ENCODE peak calls at places on chromosome 9, in nine cellular contexts. One of them, this sample, is unnamed.

GRCh38 chr9:124078641-124079040 is 67.1 kb downstream of the LHX2 start:
- DNase-seq in astrocyte of the hippocampus: peak
- DNase-seq in gastrocnemius medialis: no peak
- DNase-seq in stimulated activated CD4-positive, alpha-beta T cell treated with anti-CD3 and anti-CD28 coated beads, Interleukin-1b, Interleukin-23, amount 100 ng/mL, for 1 hour: no peak
- DNase-seq in fibroblast of the conjunctiva: peak
- DNase-seq in effector CD4-positive, alpha-beta T cell: no peak
- DNase-seq in stimulated activated CD8-positive, alpha-beta memory T cell treated with anti-CD3 and anti-CD28 coated beads, Interleukin-15, amount 100 ng/mL, for 1 hour: no peak
- DNase-seq in CD8-positive, alpha-beta T cell: no peak
- DNase-seq in NCI-H1092: no peak
- DNase-seq in this sample: no peak

GRCh38 chr9:76215066-76215465 is 179.2 kb downstream of the RFK start:
- DNase-seq in stimulated activated CD8-positive, alpha-beta memory T cell treated with anti-CD3 and anti-CD28 coated beads, Interleukin-15, amount 100 ng/mL, for 1 hour: no peak
- DNase-seq in astrocyte of the hippocampus: peak
- DNase-seq in NCI-H1092: no peak
- DNase-seq in CD8-positive, alpha-beta T cell: no peak
- DNase-seq in stimulated activated CD4-positive, alpha-beta T cell treated with anti-CD3 and anti-CD28 coated beads, Interleukin-1b, Interleukin-23, amount 100 ng/mL, for 1 hour: no peak
- DNase-seq in effector CD4-positive, alpha-beta T cell: no peak
- DNase-seq in gastrocnemius medialis: no peak
- DNase-seq in fibroblast of the conjunctiva: peak
- DNase-seq in this sample: no peak

GRCh38 chr9:76557674-76558073 is 98.7 kb downstream of the GCNT1 start:
- DNase-seq in gastrocnemius medialis: no peak
- DNase-seq in stimulated activated CD8-positive, alpha-beta memory T cell treated with anti-CD3 and anti-CD28 coated beads, Interleukin-15, amount 100 ng/mL, for 1 hour: no peak
- DNase-seq in NCI-H1092: no peak
- DNase-seq in CD8-positive, alpha-beta T cell: no peak
- DNase-seq in astrocyte of the hippocampus: no peak
- DNase-seq in effector CD4-positive, alpha-beta T cell: no peak
- DNase-seq in fibroblast of the conjunctiva: no peak
- DNase-seq in stimulated activated CD4-positive, alpha-beta T cell treated with anti-CD3 and anti-CD28 coated beads, Interleukin-1b, Interleukin-23, amount 100 ng/mL, for 1 hour: no peak
- DNase-seq in this sample: no peak

GRCh38 chr9:132094314-132094791 is 14.7 kb upstream of the MED27 start:
- DNase-seq in NCI-H1092: no peak
- DNase-seq in stimulated activated CD4-positive, alpha-beta T cell treated with anti-CD3 and anti-CD28 coated beads, Interleukin-1b, Interleukin-23, amount 100 ng/mL, for 1 hour: no peak
- DNase-seq in gastrocnemius medialis: no peak
- DNase-seq in CD8-positive, alpha-beta T cell: no peak
- DNase-seq in effector CD4-positive, alpha-beta T cell: no peak
- DNase-seq in astrocyte of the hippocampus: peak
- DNase-seq in fibroblast of the conjunctiva: peak
- DNase-seq in stimulated activated CD8-positive, alpha-beta memory T cell treated with anti-CD3 and anti-CD28 coated beads, Interleukin-15, amount 100 ng/mL, for 1 hour: no peak
- DNase-seq in this sample: no peak

GRCh38 chr9:83708515-83709158 is 879 bp upstream of the UBQLN1 start:
- DNase-seq in NCI-H1092: peak
- DNase-seq in effector CD4-positive, alpha-beta T cell: peak
- DNase-seq in gastrocnemius medialis: peak
- DNase-seq in stimulated activated CD8-positive, alpha-beta memory T cell treated with anti-CD3 and anti-CD28 coated beads, Interleukin-15, amount 100 ng/mL, for 1 hour: peak
- DNase-seq in astrocyte of the hippocampus: peak
- DNase-seq in CD8-positive, alpha-beta T cell: peak
- DNase-seq in fibroblast of the conjunctiva: peak
- DNase-seq in stimulated activated CD4-positive, alpha-beta T cell treated with anti-CD3 and anti-CD28 coated beads, Interleukin-1b, Interleukin-23, amount 100 ng/mL, for 1 hour: no peak
- DNase-seq in this sample: peak

GRCh38 chr9:128160603-128160987 is 530 bp downstream of the BBLN start:
- DNase-seq in stimulated activated CD8-positive, alpha-beta memory T cell treated with anti-CD3 and anti-CD28 coated beads, Interleukin-15, amount 100 ng/mL, for 1 hour: peak
- DNase-seq in fibroblast of the conjunctiva: no peak
- DNase-seq in effector CD4-positive, alpha-beta T cell: no peak
- DNase-seq in gastrocnemius medialis: no peak
- DNase-seq in CD8-positive, alpha-beta T cell: peak
- DNase-seq in NCI-H1092: no peak
- DNase-seq in stimulated activated CD4-positive, alpha-beta T cell treated with anti-CD3 and anti-CD28 coated beads, Interleukin-1b, Interleukin-23, amount 100 ng/mL, for 1 hour: no peak
- DNase-seq in astrocyte of the hippocampus: peak
- DNase-seq in this sample: no peak

GRCh38 chr9:93650448-93650847 is 74.1 kb downstream of the PHF2 start:
- DNase-seq in gastrocnemius medialis: no peak
- DNase-seq in fibroblast of the conjunctiva: no peak
- DNase-seq in CD8-positive, alpha-beta T cell: no peak
- DNase-seq in stimulated activated CD4-positive, alpha-beta T cell treated with anti-CD3 and anti-CD28 coated beads, Interleukin-1b, Interleukin-23, amount 100 ng/mL, for 1 hour: no peak
- DNase-seq in stimulated activated CD8-positive, alpha-beta memory T cell treated with anti-CD3 and anti-CD28 coated beads, Interleukin-15, amount 100 ng/mL, for 1 hour: no peak
- DNase-seq in effector CD4-positive, alpha-beta T cell: no peak
- DNase-seq in astrocyte of the hippocampus: no peak
- DNase-seq in NCI-H1092: no peak
- DNase-seq in this sample: no peak

GRCh38 chr9:96014078-96014477 is 138.6 kb downstream of the ERCC6L2 start:
- DNase-seq in stimulated activated CD4-positive, alpha-beta T cell treated with anti-CD3 and anti-CD28 coated beads, Interleukin-1b, Interleukin-23, amount 100 ng/mL, for 1 hour: no peak
- DNase-seq in astrocyte of the hippocampus: no peak
- DNase-seq in fibroblast of the conjunctiva: no peak
- DNase-seq in NCI-H1092: no peak
- DNase-seq in gastrocnemius medialis: no peak
- DNase-seq in effector CD4-positive, alpha-beta T cell: peak
- DNase-seq in CD8-positive, alpha-beta T cell: peak
- DNase-seq in stimulated activated CD8-positive, alpha-beta memory T cell treated with anti-CD3 and anti-CD28 coated beads, Interleukin-15, amount 100 ng/mL, for 1 hour: no peak
- DNase-seq in this sample: no peak

GRCh38 chr9:68923480-68923879 is 90.4 kb downstream of the PRKACG start:
- DNase-seq in gastrocnemius medialis: no peak
- DNase-seq in stimulated activated CD4-positive, alpha-beta T cell treated with anti-CD3 and anti-CD28 coated beads, Interleukin-1b, Interleukin-23, amount 100 ng/mL, for 1 hour: no peak
- DNase-seq in stimulated activated CD8-positive, alpha-beta memory T cell treated with anti-CD3 and anti-CD28 coated beads, Interleukin-15, amount 100 ng/mL, for 1 hour: no peak
- DNase-seq in fibroblast of the conjunctiva: no peak
- DNase-seq in astrocyte of the hippocampus: no peak
- DNase-seq in CD8-positive, alpha-beta T cell: no peak
- DNase-seq in NCI-H1092: no peak
- DNase-seq in effector CD4-positive, alpha-beta T cell: no peak
- DNase-seq in this sample: no peak